ENCODE peak calls at places on chromosomes 2 and 18, in five cellular contexts. One of them, this sample, is unnamed.

GRCh38 chr2:37472959-37473358 is 128.5 kb downstream of the QPCT start:
- DNase-seq in foreskin fibroblast: peak; percentile 84
- DNase-seq in right lobe of liver: peak; percentile 61
- DNase-seq in stomach: no peak
- DNase-seq in brain microvascular endothelial cell: peak; percentile 73
- DNase-seq in this sample: no peak

GRCh38 chr2:12950957-12951656 is 234.4 kb downstream of the TRIB2 start:
- DNase-seq in foreskin fibroblast: peak; percentile 70
- DNase-seq in right lobe of liver: no peak
- DNase-seq in stomach: no peak
- DNase-seq in brain microvascular endothelial cell: peak; percentile 78
- DNase-seq in this sample: no peak

GRCh38 chr2:176169711-176170110 is 12.6 kb downstream of the HOXD3 start:
- DNase-seq in foreskin fibroblast: no peak
- DNase-seq in right lobe of liver: no peak
- DNase-seq in stomach: no peak
- DNase-seq in brain microvascular endothelial cell: no peak
- DNase-seq in this sample: no peak

GRCh38 chr2:240328526-240328925 is 106.9 kb upstream of the GPC1 start:
- DNase-seq in foreskin fibroblast: no peak
- DNase-seq in right lobe of liver: no peak
- DNase-seq in stomach: no peak
- DNase-seq in brain microvascular endothelial cell: no peak
- DNase-seq in this sample: no peak

GRCh38 chr18:48121752-48122151 is 191.3 kb upstream of the SMAD2 start:
- DNase-seq in foreskin fibroblast: no peak
- DNase-seq in right lobe of liver: no peak
- DNase-seq in stomach: no peak
- DNase-seq in brain microvascular endothelial cell: no peak
- DNase-seq in this sample: no peak

GRCh38 chr2:72293620-72294019 is 146.0 kb upstream of the CYP26B1 start:
- DNase-seq in foreskin fibroblast: peak; percentile 4
- DNase-seq in right lobe of liver: no peak
- DNase-seq in stomach: no peak
- DNase-seq in brain microvascular endothelial cell: no peak
- DNase-seq in this sample: no peak

GRCh38 chr2:232348936-232349335 is 29.6 kb upstream of the ALPP start:
- DNase-seq in foreskin fibroblast: no peak
- DNase-seq in right lobe of liver: no peak
- DNase-seq in stomach: peak; percentile 34
- DNase-seq in brain microvascular endothelial cell: no peak
- DNase-seq in this sample: no peak

GRCh38 chr2:40244251-40245010 is 207.5 kb downstream of the SLC8A1 start:
- DNase-seq in foreskin fibroblast: peak; percentile 56
- DNase-seq in right lobe of liver: peak; percentile 31
- DNase-seq in stomach: peak; percentile 47
- DNase-seq in brain microvascular endothelial cell: peak; percentile 84
- DNase-seq in this sample: no peak

GRCh38 chr2:177000408-177000807 is 212.2 kb upstream of the HNRNPA3 start:
- DNase-seq in foreskin fibroblast: no peak
- DNase-seq in right lobe of liver: no peak
- DNase-seq in stomach: no peak
- DNase-seq in brain microvascular endothelial cell: no peak
- DNase-seq in this sample: no peak

GRCh38 chr2:144505245-144505801 is 14.6 kb downstream of the ZEB2 start:
- DNase-seq in foreskin fibroblast: no peak
- DNase-seq in right lobe of liver: no peak
- DNase-seq in stomach: no peak
- DNase-seq in brain microvascular endothelial cell: no peak
- DNase-seq in this sample: no peak

GRCh38 chr2:126753501-126754212 is 97.7 kb downstream of the GYPC start:
- DNase-seq in foreskin fibroblast: no peak
- DNase-seq in right lobe of liver: no peak
- DNase-seq in stomach: no peak
- DNase-seq in brain microvascular endothelial cell: no peak
- DNase-seq in this sample: no peak

GRCh38 chr2:235511187-235511661 is 17.4 kb downstream of the AGAP1 start:
- DNase-seq in foreskin fibroblast: peak; percentile 64
- DNase-seq in right lobe of liver: peak; percentile 47
- DNase-seq in stomach: no peak
- DNase-seq in brain microvascular endothelial cell: peak; percentile 64
- DNase-seq in this sample: no peak

GRCh38 chr2:205629021-205629817 is 53.1 kb upstream of the NRP2 start:
- DNase-seq in foreskin fibroblast: no peak
- DNase-seq in right lobe of liver: no peak
- DNase-seq in stomach: no peak
- DNase-seq in brain microvascular endothelial cell: no peak
- DNase-seq in this sample: no peak

GRCh38 chr2:36507408-36507812 is 90.6 kb downstream of the FEZ2 start:
- DNase-seq in foreskin fibroblast: peak; percentile 45
- DNase-seq in right lobe of liver: no peak
- DNase-seq in stomach: peak; percentile 48
- DNase-seq in brain microvascular endothelial cell: peak; percentile 75
- DNase-seq in this sample: no peak

GRCh38 chr2:232431705-232432590 is 24.0 kb upstream of the ALPI start:
- DNase-seq in foreskin fibroblast: no peak
- DNase-seq in right lobe of liver: no peak
- DNase-seq in stomach: no peak
- DNase-seq in brain microvascular endothelial cell: no peak
- DNase-seq in this sample: no peak

GRCh38 chr2:227908266-227909054 is 37.0 kb downstream of the DAW1 start:
- DNase-seq in foreskin fibroblast: peak; percentile 28
- DNase-seq in right lobe of liver: no peak
- DNase-seq in stomach: no peak
- DNase-seq in brain microvascular endothelial cell: peak; percentile 76
- DNase-seq in this sample: no peak

GRCh38 chr2:6372317-6372903 is 493.3 kb downstream of the CMPK2 start:
- DNase-seq in foreskin fibroblast: peak; percentile 45
- DNase-seq in right lobe of liver: no peak
- DNase-seq in stomach: no peak
- DNase-seq in brain microvascular endothelial cell: peak; percentile 92
- DNase-seq in this sample: no peak

GRCh38 chr2:47402555-47402804 is 476 bp upstream of the MSH2 start:
- DNase-seq in foreskin fibroblast: peak; percentile 18
- DNase-seq in right lobe of liver: no peak
- DNase-seq in stomach: no peak
- DNase-seq in brain microvascular endothelial cell: peak; percentile 18
- DNase-seq in this sample: no peak

GRCh38 chr2:193518061-193518817 is 1323.5 kb upstream of the TMEFF2 start:
- DNase-seq in foreskin fibroblast: peak; percentile 76
- DNase-seq in right lobe of liver: no peak
- DNase-seq in stomach: no peak
- DNase-seq in brain microvascular endothelial cell: peak; percentile 12
- DNase-seq in this sample: no peak

GRCh38 chr2:99615247-99615771 is 125.5 kb upstream of the REV1 start:
- DNase-seq in foreskin fibroblast: no peak
- DNase-seq in right lobe of liver: no peak
- DNase-seq in stomach: no peak
- DNase-seq in brain microvascular endothelial cell: no peak
- DNase-seq in this sample: no peak

GRCh38 chr2:147511491-147511948 is 333.3 kb upstream of the ACVR2A start:
- DNase-seq in foreskin fibroblast: no peak
- DNase-seq in right lobe of liver: no peak
- DNase-seq in stomach: no peak
- DNase-seq in brain microvascular endothelial cell: peak; percentile 7
- DNase-seq in this sample: no peak

GRCh38 chr2:229340086-229340760 is 69.1 kb upstream of the PID1 start:
- DNase-seq in foreskin fibroblast: peak; percentile 99
- DNase-seq in right lobe of liver: no peak
- DNase-seq in stomach: no peak
- DNase-seq in brain microvascular endothelial cell: no peak
- DNase-seq in this sample: no peak

GRCh38 chr2:149076863-149077412 is 38.4 kb downstream of the LYPD6B start:
- DNase-seq in foreskin fibroblast: no peak
- DNase-seq in right lobe of liver: no peak
- DNase-seq in stomach: no peak
- DNase-seq in brain microvascular endothelial cell: no peak
- DNase-seq in this sample: no peak

GRCh38 chr2:29281585-29281984 is 166.4 kb downstream of the CLIP4 start:
- DNase-seq in foreskin fibroblast: peak; percentile 23
- DNase-seq in right lobe of liver: no peak
- DNase-seq in stomach: peak; percentile 30
- DNase-seq in brain microvascular endothelial cell: peak; percentile 73
- DNase-seq in this sample: peak; percentile 64

GRCh38 chr2:165015052-165015642 is 59.8 kb upstream of the SLC38A11 start:
- DNase-seq in foreskin fibroblast: peak; percentile 38
- DNase-seq in right lobe of liver: peak; percentile 67
- DNase-seq in stomach: peak; percentile 74
- DNase-seq in brain microvascular endothelial cell: peak; percentile 69
- DNase-seq in this sample: no peak

GRCh38 chr2:123453772-123454171 is 571.3 kb upstream of the CNTNAP5 start:
- DNase-seq in foreskin fibroblast: no peak
- DNase-seq in right lobe of liver: no peak
- DNase-seq in stomach: no peak
- DNase-seq in brain microvascular endothelial cell: no peak
- DNase-seq in this sample: no peak

GRCh38 chr18:59663096-59663495 is 34.1 kb downstream of the CCBE1 start:
- DNase-seq in foreskin fibroblast: no peak
- DNase-seq in right lobe of liver: no peak
- DNase-seq in stomach: no peak
- DNase-seq in brain microvascular endothelial cell: no peak
- DNase-seq in this sample: no peak

GRCh38 chr2:149313512-149313972 is 16.8 kb upstream of the LYPD6 start:
- DNase-seq in foreskin fibroblast: peak; percentile 8
- DNase-seq in right lobe of liver: no peak
- DNase-seq in stomach: peak; percentile 36
- DNase-seq in brain microvascular endothelial cell: peak; percentile 12
- DNase-seq in this sample: no peak

DNA sequence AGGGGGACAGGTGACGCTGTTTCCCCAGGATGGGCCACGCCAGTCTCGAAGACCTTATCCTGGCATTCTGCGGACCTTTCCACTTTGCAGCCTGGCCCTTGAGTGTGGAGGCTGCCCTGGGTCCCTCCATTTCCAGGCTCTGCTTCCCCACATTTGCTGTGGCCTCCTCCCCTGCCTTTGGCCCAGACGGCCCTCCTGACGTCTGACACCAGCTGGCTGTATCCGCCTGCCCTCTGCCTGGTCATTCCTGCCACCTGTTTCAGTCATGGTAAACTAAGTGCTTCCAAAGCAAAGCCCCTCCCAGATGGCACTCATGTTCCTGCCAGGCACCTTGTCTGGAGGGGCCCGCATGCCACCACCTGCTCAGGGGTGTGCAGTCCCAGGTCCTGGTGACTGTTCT is 95.1 kb downstream of the ASB1 start:
- DNase-seq in foreskin fibroblast: no peak
- DNase-seq in right lobe of liver: no peak
- DNase-seq in stomach: no peak
- DNase-seq in brain microvascular endothelial cell: no peak
- DNase-seq in this sample: no peak
- TF ChIP-seq CTCF in foreskin fibroblast: no peak
- TF ChIP-seq CTCF in right lobe of liver: no peak
- TF ChIP-seq CTCF in stomach: no peak
- TF ChIP-seq CTCF in brain microvascular endothelial cell: no peak
- TF ChIP-seq CTCF in this sample: no peak

DNA sequence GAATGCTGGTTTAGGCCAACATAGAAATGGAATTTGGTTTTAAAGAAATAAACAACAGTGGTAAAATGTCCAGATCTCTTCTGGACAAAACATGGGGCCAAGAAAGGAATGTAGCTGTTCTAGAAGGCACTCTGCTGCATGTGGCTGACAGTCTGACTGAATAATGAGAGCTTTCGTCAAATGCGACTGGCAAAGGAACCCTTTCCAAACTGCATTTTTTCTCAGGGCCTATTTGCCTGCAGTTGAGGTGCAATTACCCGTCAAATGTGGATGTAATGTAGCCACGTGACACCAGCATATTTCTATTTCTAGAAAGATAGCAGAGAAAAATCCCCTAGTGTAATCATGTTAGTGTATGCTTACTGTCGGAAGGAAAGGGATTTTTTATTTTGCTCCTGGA is 741.2 kb downstream of the NRXN1 start:
- DNase-seq in foreskin fibroblast: no peak
- DNase-seq in right lobe of liver: no peak
- DNase-seq in stomach: no peak
- DNase-seq in brain microvascular endothelial cell: no peak
- DNase-seq in this sample: no peak
- H3K4me3 ChIP-seq in foreskin fibroblast: no peak overlapping the region
- H3K4me3 ChIP-seq in right lobe of liver: no peak overlapping the region
- H3K4me3 ChIP-seq in stomach: no peak overlapping the region
- H3K4me3 ChIP-seq in brain microvascular endothelial cell: no peak overlapping the region
- H3K4me3 ChIP-seq in this sample: no peak overlapping the region

GRCh38 chr2:73919596-73920228 is 7.0 kb upstream of the DGUOK start:
- DNase-seq in foreskin fibroblast: no peak
- DNase-seq in right lobe of liver: no peak
- DNase-seq in stomach: no peak
- DNase-seq in brain microvascular endothelial cell: no peak
- DNase-seq in this sample: no peak

GRCh38 chr2:73918856-73919255 is 7.8 kb upstream of the DGUOK start:
- DNase-seq in foreskin fibroblast: no peak
- DNase-seq in right lobe of liver: no peak
- DNase-seq in stomach: no peak
- DNase-seq in brain microvascular endothelial cell: no peak
- DNase-seq in this sample: no peak

GRCh38 chr2:73920577-73921545 is 5.8 kb upstream of the DGUOK start:
- DNase-seq in foreskin fibroblast: no peak
- DNase-seq in right lobe of liver: peak; percentile 43
- DNase-seq in stomach: peak; percentile 49
- DNase-seq in brain microvascular endothelial cell: no peak
- DNase-seq in this sample: no peak

GRCh38 chr2:73922681-73923080 is 4.0 kb upstream of the DGUOK start:
- DNase-seq in foreskin fibroblast: no peak
- DNase-seq in right lobe of liver: no peak
- DNase-seq in stomach: no peak
- DNase-seq in brain microvascular endothelial cell: no peak
- DNase-seq in this sample: no peak

GRCh38 chr2:73921581-73921980 is 5.1 kb upstream of the DGUOK start:
- DNase-seq in foreskin fibroblast: no peak
- DNase-seq in right lobe of liver: no peak
- DNase-seq in stomach: no peak
- DNase-seq in brain microvascular endothelial cell: no peak
- DNase-seq in this sample: no peak
- TF ChIP-seq CTCF in foreskin fibroblast: no peak
- TF ChIP-seq CTCF in right lobe of liver: no peak
- TF ChIP-seq CTCF in stomach: no peak
- TF ChIP-seq CTCF in brain microvascular endothelial cell: no peak
- TF ChIP-seq CTCF in this sample: no peak

DNA sequence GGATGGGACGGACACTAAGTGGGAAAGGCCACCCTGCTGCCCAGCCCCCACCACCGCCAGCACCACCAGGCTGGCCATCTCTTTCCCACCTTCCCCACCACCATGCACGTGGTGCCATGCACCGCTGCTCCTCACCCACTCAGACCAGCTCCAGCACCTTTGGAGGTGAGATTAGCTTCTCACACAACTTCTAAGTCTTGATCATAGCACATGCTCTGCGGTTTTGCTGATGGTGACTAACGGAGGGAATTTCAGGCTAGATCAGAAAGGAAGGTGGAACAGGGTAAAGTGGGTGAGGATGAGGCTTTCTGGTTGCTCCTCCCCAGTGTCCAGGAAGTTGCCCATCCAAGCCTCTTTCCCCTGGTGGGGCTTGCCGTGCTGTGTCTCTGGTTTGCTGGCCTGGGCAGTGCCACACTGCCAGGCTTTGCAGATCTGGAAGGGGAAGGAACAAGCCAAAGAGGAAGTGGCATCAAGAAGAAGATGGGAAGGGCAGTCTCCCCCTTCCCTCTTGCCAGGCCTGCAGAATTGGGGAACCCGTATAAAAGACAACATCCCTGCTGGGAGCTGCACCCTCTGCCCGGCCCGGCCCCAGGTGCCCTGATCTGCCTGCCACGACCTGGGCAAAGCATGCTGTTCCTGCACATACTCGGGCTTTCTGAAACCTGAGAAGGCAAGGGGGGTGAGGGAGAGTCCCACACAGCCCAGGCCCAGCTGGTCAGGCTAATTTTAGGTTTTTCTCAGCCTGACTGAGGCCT is 44.3 kb upstream of the CAB39 start:
- DNase-seq in foreskin fibroblast: no peak
- DNase-seq in right lobe of liver: no peak
- DNase-seq in stomach: no peak
- DNase-seq in brain microvascular endothelial cell: no peak
- DNase-seq in this sample: no peak
- H3K4me3 ChIP-seq in foreskin fibroblast: no peak overlapping the region
- H3K4me3 ChIP-seq in right lobe of liver: no peak overlapping the region
- H3K4me3 ChIP-seq in stomach: no peak overlapping the region
- H3K4me3 ChIP-seq in brain microvascular endothelial cell: no peak overlapping the region
- H3K4me3 ChIP-seq in this sample: no peak overlapping the region

This sample was measured in coronary artery.